ENCODE peak calls at places on chromosomes 4 and X, in eight cellular contexts. K is sigmoid colon, D is GM23338, I is SK-N-SH, U is H1, L is breast epithelium, N is suprapubic skin, G is stomach. M is an unnamed sample. For H3K4me1, the result is how much of the 10 kb centered on the place peaks cover.

GRCh38 chr4:125762537-125762936 is 447.8 kb downstream of the FAT4 start:
- DNase-seq in D (peak), K (no peak), N (no peak), G (no peak), U (no peak), I (no peak), L (no peak), M (no peak)

GRCh38 chr4:46648088-46648744 is 258.3 kb upstream of the GABRA2 start:
- DNase-seq in U (peak), K (no peak), L (peak), I (peak), G (no peak), D (peak), N (no peak), M (peak)

GRCh38 chrX:151722241-151722846 is 6.5 kb downstream of the FATE1 start:
- DNase-seq in I (peak), N (peak), K (peak), D (peak), G (peak), L (no peak), U (peak), M (no peak)

GRCh38 chr4:125315571-125316390 is 1.0 kb downstream of the FAT4 start:
- DNase-seq in K (peak), U (peak), D (peak), G (peak), N (no peak), L (no peak), I (peak), M (no peak)

GRCh38 chr4:185803015-185803414 is 9.0 kb downstream of the SORBS2 start:
- DNase-seq in L (no peak), K (no peak), U (no peak), N (no peak), G (no peak), I (peak), D (no peak), M (no peak)

GRCh38 chrX:17560385-17560784 is 176.9 kb upstream of the SCML1 start:
- DNase-seq in I (no peak), N (no peak), G (no peak), L (no peak), K (no peak), D (no peak), U (no peak), M (no peak)

GRCh38 chr4:158814636-158815035 is 45.8 kb downstream of the FNIP2 start:
- DNase-seq in D (no peak), K (no peak), G (no peak), N (no peak), U (no peak), L (no peak), I (no peak), M (no peak)

GRCh38 chrX:103398321-103398937 is 22.1 kb downstream of the BEX3 start:
- DNase-seq in N (no peak), D (no peak), K (no peak), G (no peak), L (no peak), U (no peak), I (no peak), M (no peak)

GRCh38 chrX:120147537-120147936 is 10.9 kb upstream of the RHOXF2 start:
- DNase-seq in K (no peak), G (no peak), U (no peak), D (no peak), L (no peak), I (no peak), N (no peak), M (no peak)

GRCh38 chr4:153731239-153731638 is 28.6 kb downstream of the RNF175 start:
- DNase-seq in G (no peak), D (no peak), N (no peak), L (no peak), I (peak), K (no peak), U (no peak), M (no peak)

GRCh38 chr4:137960371-137961050 is 281.6 kb downstream of the SLC7A11 start:
- DNase-seq in L (no peak), I (no peak), G (no peak), U (no peak), N (no peak), K (no peak), D (no peak), M (no peak)

GRCh38 chr4:140688711-140689598 is 67.2 kb downstream of the TBC1D9 start:
- DNase-seq in D (no peak), G (no peak), U (no peak), N (no peak), I (peak), L (no peak), K (no peak), M (no peak)

GRCh38 chr4:140693577-140693976 is 62.6 kb downstream of the TBC1D9 start:
- DNase-seq in U (no peak), D (no peak), I (no peak), K (no peak), G (no peak), L (no peak), N (no peak), M (no peak)

GRCh38 chr4:140690093-140690492 is 66.1 kb downstream of the TBC1D9 start:
- DNase-seq in L (no peak), N (no peak), D (no peak), U (no peak), G (no peak), K (no peak), I (no peak), M (no peak)

GRCh38 chr4:140689628-140690027 is 66.6 kb downstream of the TBC1D9 start:
- DNase-seq in N (no peak), U (no peak), G (no peak), D (no peak), K (no peak), I (no peak), L (no peak), M (no peak)

DNA sequence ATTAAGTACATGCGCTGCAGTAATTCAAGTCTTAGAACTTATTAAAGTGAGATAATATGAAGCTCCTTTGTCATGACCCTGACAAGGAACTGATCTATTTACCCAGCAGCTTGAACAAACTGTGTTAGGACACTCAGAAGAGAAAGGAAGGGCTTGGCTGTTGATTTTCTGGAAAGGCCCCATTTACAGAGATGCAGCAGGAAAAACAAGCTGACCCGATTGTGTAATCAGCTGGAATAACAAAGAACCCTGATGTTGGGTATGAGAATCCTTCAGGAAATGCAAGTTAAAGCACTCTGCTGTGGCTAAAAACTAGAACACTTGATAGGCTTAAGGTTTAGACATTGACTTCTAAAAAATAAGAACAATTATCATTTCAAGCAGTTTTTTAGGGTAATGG is 64.8 kb downstream of the TBC1D9 start:
- DNase-seq in D (peak), I (no peak), U (no peak), N (no peak), L (no peak), G (no peak), K (no peak), M (no peak)
- TF ChIP-seq POLR2AphosphoS5 in D (peak), I (no peak), U (no peak), N (no peak), L (peak), G (no peak), K (no peak), M (no peak)

GRCh38 chr4:77852892-77853495 is 9.6 kb upstream of the MRPL1 start:
- DNase-seq in G (no peak), N (no peak), I (no peak), L (no peak), U (no peak), K (no peak), D (no peak), M (no peak)
- H3K4me1 ChIP-seq in G (under half), N (under half), I (under half), L (under half), U (under half), K (under half), D (under half), M (under half)

GRCh38 chr4:157075811-157076577 is at the start of gene GLRB:
- DNase-seq in D (peak), K (peak), L (no peak), G (no peak), N (no peak), U (peak), I (peak), M (no peak)

GRCh38 chr4:157075401-157075800 is 549 bp upstream of the GLRB start:
- DNase-seq in G (no peak), U (no peak), I (no peak), D (no peak), L (no peak), K (no peak), N (no peak), M (no peak)

GRCh38 chr4:157080605-157081004 is 4.7 kb downstream of the GLRB start:
- DNase-seq in N (no peak), G (no peak), I (no peak), L (no peak), D (no peak), U (no peak), K (no peak), M (no peak)

GRCh38 chr4:157079441-157079840 is 3.5 kb downstream of the GLRB start:
- DNase-seq in D (no peak), L (no peak), N (no peak), K (no peak), U (no peak), I (peak), G (no peak), M (no peak)

DNA sequence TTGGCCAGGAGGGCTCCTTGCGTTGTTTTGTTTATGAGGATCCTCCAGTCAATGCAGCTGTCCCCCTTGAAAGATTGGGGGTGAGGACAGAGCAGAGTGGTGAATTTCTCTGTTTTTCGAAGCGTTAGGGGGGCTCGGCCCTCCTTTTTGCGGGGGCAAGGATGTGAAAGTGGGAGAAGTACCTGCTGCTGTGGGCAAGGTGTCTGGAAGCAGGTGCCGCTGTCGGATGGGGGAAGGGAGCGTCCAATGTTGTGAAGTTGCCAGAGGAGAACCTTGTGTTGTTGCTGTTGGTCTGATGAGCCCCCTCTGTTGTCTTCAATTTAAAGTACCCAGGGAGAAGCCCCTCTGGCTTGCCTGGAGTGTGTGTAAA is 613 bp downstream of the GLRB start:
- DNase-seq in U (peak), I (peak), L (no peak), N (no peak), G (no peak), K (peak), D (peak), M (no peak)
- TF ChIP-seq POLR2AphosphoS5 in U (no peak), I (no peak), L (no peak), N (no peak), G (no peak), K (no peak), D (no peak), M (no peak)

GRCh38 chr4:3857316-3857926 is 91.2 kb downstream of the ADRA2C start:
- DNase-seq in N (no peak), L (no peak), K (no peak), I (no peak), U (no peak), D (no peak), G (no peak), M (no peak)

GRCh38 chr4:3859571-3859970 is 93.4 kb downstream of the ADRA2C start:
- DNase-seq in D (no peak), I (no peak), L (no peak), N (no peak), G (no peak), K (no peak), U (no peak), M (no peak)

GRCh38 chr4:3856604-3857204 is 90.5 kb downstream of the ADRA2C start:
- DNase-seq in N (no peak), I (no peak), K (no peak), D (no peak), L (no peak), G (no peak), U (no peak), M (no peak)

GRCh38 chr4:3858765-3859388 is 92.7 kb downstream of the ADRA2C start:
- DNase-seq in D (no peak), I (no peak), N (no peak), K (no peak), U (no peak), G (no peak), L (no peak), M (no peak)

DNA sequence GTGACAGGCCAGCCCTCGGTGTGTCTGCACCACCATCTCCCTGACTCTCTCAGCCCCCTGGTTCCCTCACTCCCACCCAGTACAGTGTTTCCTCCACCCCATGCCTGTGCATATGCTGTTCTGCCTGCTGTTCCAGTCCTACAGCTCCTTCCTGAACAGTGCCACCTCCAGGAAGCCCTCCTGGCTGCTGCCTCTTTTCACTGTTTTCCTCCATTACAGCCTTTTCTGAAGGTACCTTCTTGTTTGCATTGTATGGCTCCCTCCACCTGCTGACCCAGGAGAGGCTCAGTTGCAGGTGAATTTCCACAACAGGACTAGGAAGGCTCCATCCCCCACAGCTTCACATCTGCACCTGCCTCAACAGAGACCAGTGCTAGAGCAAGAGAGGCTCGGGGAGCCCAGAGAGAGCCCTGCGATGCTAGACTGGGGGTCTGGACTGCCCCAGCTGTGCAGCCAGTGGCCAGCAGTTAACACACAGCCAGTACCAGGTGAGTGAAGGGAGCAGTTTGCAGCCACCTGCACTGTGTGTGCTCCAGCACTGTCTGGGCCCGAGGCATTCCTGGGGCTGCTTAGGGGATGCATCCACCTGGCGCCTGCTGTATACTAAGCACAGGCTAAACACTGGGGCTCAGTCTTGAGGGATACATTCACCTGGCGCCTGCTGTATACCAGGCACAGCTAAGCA is 92.0 kb downstream of the ADRA2C start:
- DNase-seq in I (no peak), K (no peak), D (peak), U (no peak), L (no peak), G (no peak), N (no peak), M (no peak)
- H3K4me1 ChIP-seq in I (under half), K (under half), D (under half), U (under half), L (under half), G (under half), N (under half), M (under half)

GRCh38 chrX:32708542-32708941 is 502.8 kb downstream of the DMD start:
- DNase-seq in K (no peak), G (no peak), U (no peak), I (no peak), D (no peak), N (no peak), L (no peak), M (no peak)
- TF ChIP-seq POLR2AphosphoS5 in K (no peak), G (no peak), U (no peak), I (no peak), D (no peak), N (no peak), L (no peak), M (no peak)

GRCh38 chr4:7966281-7967062 is 26.8 kb upstream of the AFAP1 start:
- DNase-seq in K (no peak), U (no peak), N (no peak), D (no peak), G (no peak), I (peak), L (no peak), M (no peak)
- H3K4me1 ChIP-seq in K (half or more), U (under half), N (under half), D (under half), G (under half), I (under half), L (under half), M (half or more)

GRCh38 chr4:76011700-76012387 is 4.5 kb upstream of the CXCL9 start:
- DNase-seq in L (no peak), I (peak), U (peak), G (no peak), D (peak), N (no peak), K (no peak), M (no peak)
- TF ChIP-seq POLR2AphosphoS5 in L (no peak), I (no peak), U (no peak), G (no peak), D (no peak), N (no peak), K (no peak), M (no peak)

DNA sequence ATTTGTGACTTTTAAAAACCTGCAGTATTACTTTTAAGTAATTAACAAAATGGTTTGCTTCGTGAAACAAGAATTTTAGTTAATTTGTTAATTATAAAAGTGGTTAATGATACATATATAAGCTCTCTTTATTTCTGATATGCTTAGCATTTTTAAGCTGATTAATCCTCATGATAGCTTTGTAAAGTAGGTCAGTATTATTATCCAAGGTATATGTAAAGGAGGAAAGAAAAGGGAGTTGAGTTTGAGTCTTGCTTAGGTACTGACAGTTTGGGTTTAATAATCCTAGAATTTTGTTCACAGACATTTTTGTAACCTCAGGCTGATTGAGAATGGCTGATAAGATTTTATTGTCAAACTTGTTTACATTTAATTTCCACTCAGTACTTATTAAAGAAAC is 21.8 kb downstream of the HERC3 start:
- DNase-seq in K (no peak), L (no peak), I (no peak), U (no peak), D (no peak), N (no peak), G (no peak), M (no peak)
- H3K4me1 ChIP-seq in K (half or more), L (under half), I (under half), U (under half), D (under half), N (half or more), G (half or more), M (under half)

DNA sequence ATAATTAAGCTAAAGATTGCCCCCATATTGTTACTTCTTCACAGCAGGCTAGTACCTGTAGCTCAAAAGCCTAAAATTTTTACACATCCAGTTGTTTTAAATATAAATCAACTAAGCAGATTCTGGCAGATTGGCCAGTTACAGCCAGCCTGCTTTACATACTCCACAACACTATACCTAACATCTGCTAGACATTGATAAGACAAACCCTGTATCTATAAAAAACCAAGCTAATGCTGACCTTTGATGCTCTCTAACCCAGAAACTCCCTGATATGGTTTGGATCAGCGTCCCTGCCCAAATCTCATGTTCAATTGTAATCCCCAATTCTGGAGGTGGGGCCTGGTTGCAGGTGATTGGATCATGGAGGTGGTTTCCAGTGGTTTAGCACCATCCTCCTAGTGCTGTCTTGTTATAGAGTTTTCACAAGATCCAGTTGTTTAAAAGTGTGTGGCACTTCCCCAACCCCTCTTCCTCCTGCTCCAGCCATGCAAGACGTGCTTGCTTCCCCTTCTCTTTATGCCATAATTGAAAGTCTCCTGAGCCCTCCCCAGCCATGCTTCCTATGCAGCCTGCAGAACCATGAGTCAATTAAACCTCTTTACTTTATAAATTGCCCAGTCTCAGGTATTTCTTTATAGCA is 39.5 kb downstream of the ZCCHC13 start:
- DNase-seq in G (no peak), N (no peak), U (no peak), L (no peak), I (no peak), D (peak), K (no peak), M (no peak)
- TF ChIP-seq POLR2AphosphoS5 in G (no peak), N (no peak), U (no peak), L (no peak), I (no peak), D (no peak), K (no peak), M (no peak)

M was measured in Panc1.